ENCODE peak calls at places on chromosomes 2 and 18, in four cellular contexts. A is T-helper 9 cell; P is activated naive CD8-positive, alpha-beta T cell treated with anti-CD3 and anti-CD28 coated beads, Interleukin-2, amount 50 U/mL, for 24 hours; Q is adrenal gland. I is an unnamed sample.
A peak's percentile ranks its signal among the peaks of the same experiment; 100 is the strongest.

GRCh38 chr2:153548536-153548935 is 70.0 kb upstream of the RPRM start:
- DNase-seq in A (no peak), P (no peak), Q (no peak), I (no peak)

GRCh38 chr2:42249887-42250286 is 80.7 kb downstream of the EML4 start:
- DNase-seq in A (no peak), P (no peak), Q (no peak), I (no peak)

GRCh38 chr2:168030862-168031624 is 216.4 kb downstream of the STK39 start:
- DNase-seq in A (no peak), P (peak; percentile 10), Q (no peak), I (no peak)

GRCh38 chr2:239328306-239329191 is 72.3 kb downstream of the HDAC4 start:
- DNase-seq in A (no peak), P (no peak), Q (peak; percentile 67), I (no peak)

GRCh38 chr18:46401486-46402115 is 255.4 kb downstream of the LOXHD1 start:
- DNase-seq in A (no peak), P (no peak), Q (no peak), I (no peak)

GRCh38 chr2:241062342-241063092 is 39.6 kb downstream of the MTERF4 start:
- DNase-seq in A (no peak), P (no peak), Q (no peak), I (no peak)

GRCh38 chr2:45860136-45861106 is 208.9 kb downstream of the PRKCE start:
- DNase-seq in A (no peak), P (peak; percentile 9), Q (peak; percentile 43), I (no peak)

GRCh38 chr2:109246176-109246575 is 117.2 kb downstream of the SH3RF3 start:
- DNase-seq in A (no peak), P (no peak), Q (no peak), I (no peak)